ENCODE peak calls at places on chromosomes 6 and 20, in four cellular contexts. P, D, M and B are unnamed samples.

GRCh38 chr20:59177266-59178250 is 13.9 kb downstream of the ZNF831 start:
- DNase-seq in P (no peak), D (no peak), M (no peak), B (no peak)

GRCh38 chr20:62795023-62795761 is 1.1 kb upstream of the MRGBP start:
- DNase-seq in P (peak), D (no peak), M (peak), B (peak)

GRCh38 chr6:139881251-139881650 is 506.8 kb upstream of the CITED2 start:
- DNase-seq in P (no peak), D (no peak), M (no peak), B (no peak)

GRCh38 chr6:26538936-26539615 is 910 bp downstream of the HMGN4 start:
- DNase-seq in P (no peak), D (no peak), M (no peak), B (no peak)

GRCh38 chr20:50048420-50049166 is 64.4 kb downstream of the UBE2V1 start:
- DNase-seq in P (no peak), D (no peak), M (no peak), B (no peak)

GRCh38 chr6:150830409-150831165 is 34.9 kb upstream of the MTHFD1L start:
- DNase-seq in P (no peak), D (no peak), M (no peak), B (no peak)

GRCh38 chr6:15526129-15526764 is 136.6 kb downstream of the DTNBP1 start:
- DNase-seq in P (no peak), D (peak), M (peak), B (no peak)

GRCh38 chr6:4682431-4683159 is 93.6 kb upstream of the CDYL start:
- DNase-seq in P (no peak), D (no peak), M (no peak), B (no peak)

GRCh38 chr20:35821807-35822242 is 50.0 kb downstream of the PHF20 start:
- DNase-seq in P (no peak), D (no peak), M (peak), B (no peak)

GRCh38 chr6:142322066-142322465 is 20.3 kb downstream of the ADGRG6 start:
- DNase-seq in P (no peak), D (no peak), M (no peak), B (no peak)

GRCh38 chr6:135522975-135523692 is 25.6 kb upstream of the AHI1 start:
- DNase-seq in P (no peak), D (no peak), M (peak), B (no peak)

GRCh38 chr6:13355969-13356368 is 27.6 kb upstream of the TBC1D7 start:
- DNase-seq in P (no peak), D (peak), M (no peak), B (no peak)

GRCh38 chr6:88165087-88165876 is 865 bp downstream of the CNR1 start:
- DNase-seq in P (no peak), D (no peak), M (no peak), B (no peak)

GRCh38 chr6:158327216-158327615 is 15.0 kb downstream of the TULP4 start:
- DNase-seq in P (no peak), D (no peak), M (no peak), B (no peak)

GRCh38 chr6:149851461-149851860 is 12.7 kb downstream of the LRP11 start:
- DNase-seq in P (no peak), D (no peak), M (no peak), B (no peak)

GRCh38 chr20:13317439-13317838 is 96.4 kb downstream of the ISM1 start:
- DNase-seq in P (no peak), D (no peak), M (no peak), B (no peak)

GRCh38 chr20:13313201-13313600 is 92.1 kb downstream of the ISM1 start:
- DNase-seq in P (no peak), D (no peak), M (no peak), B (no peak)

GRCh38 chr20:13307562-13308163 is 86.6 kb downstream of the ISM1 start:
- DNase-seq in P (no peak), D (no peak), M (peak), B (no peak)

GRCh38 chr20:13312300-13312699 is 91.2 kb downstream of the ISM1 start:
- DNase-seq in P (no peak), D (no peak), M (no peak), B (no peak)
- TF ChIP-seq FOXM1 in P (no peak), D (no peak), M (no peak), B (no peak)

DNA sequence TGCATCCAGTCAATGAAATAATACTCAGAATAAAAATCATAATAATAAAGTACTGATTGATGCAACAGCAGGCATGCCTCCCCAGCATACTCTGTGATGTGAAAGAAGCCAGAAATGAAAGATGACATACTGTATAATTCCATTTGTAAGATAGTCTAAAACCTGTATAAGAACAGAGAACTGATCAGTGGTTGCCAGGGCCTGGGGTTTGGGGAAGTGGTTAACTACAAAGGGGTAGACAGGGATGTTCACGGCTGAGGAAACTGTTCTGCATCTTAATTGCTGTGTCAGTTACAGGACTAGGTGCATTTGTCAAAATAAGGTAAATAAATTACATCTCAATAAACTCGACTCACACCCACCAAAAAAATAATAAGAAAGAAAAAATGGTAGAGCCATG is 81.3 kb upstream of the BMP2 start:
- DNase-seq in P (no peak), D (no peak), M (no peak), B (no peak)
- TF ChIP-seq SP1 in P (no peak), D (no peak), M (no peak), B (no peak)

GRCh38 chr6:36076178-36077088 is 48.8 kb downstream of the MAPK14 start:
- DNase-seq in P (peak), D (no peak), M (no peak), B (no peak)

GRCh38 chr6:36075656-36076055 is 48.0 kb downstream of the MAPK14 start:
- DNase-seq in P (peak), D (no peak), M (peak), B (peak)

GRCh38 chr6:36079596-36079995 is 50.7 kb upstream of the MAPK13 start:
- DNase-seq in P (no peak), D (no peak), M (no peak), B (no peak)

GRCh38 chr6:36082318-36082717 is 48.0 kb upstream of the MAPK13 start:
- DNase-seq in P (no peak), D (no peak), M (no peak), B (no peak)

GRCh38 chr6:36078159-36078558 is 50.6 kb downstream of the MAPK14 start:
- DNase-seq in P (no peak), D (no peak), M (no peak), B (no peak)
- TF ChIP-seq FOXM1 in P (no peak), D (no peak), M (no peak), B (no peak)

DNA sequence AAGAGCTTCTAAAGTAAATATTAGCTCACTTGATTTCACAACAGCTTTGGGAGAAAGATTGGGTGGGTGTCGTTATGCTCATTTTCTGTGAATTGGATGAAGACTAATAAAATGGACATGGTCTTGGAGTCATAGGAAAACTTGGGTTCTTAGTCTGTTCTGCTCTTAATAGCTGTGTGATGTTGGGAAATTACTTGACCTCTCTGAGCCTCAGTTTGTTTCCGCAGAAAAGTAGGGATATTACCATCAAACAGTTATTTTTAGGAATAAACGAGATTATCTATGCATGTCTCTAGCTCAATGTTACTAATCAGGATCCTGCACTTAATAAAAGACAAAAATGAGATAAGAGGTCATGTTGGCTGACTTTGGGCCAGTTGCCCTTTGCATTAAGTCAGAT is 291.3 kb downstream of the PHF3 start:
- DNase-seq in P (no peak), D (no peak), M (peak), B (no peak)
- TF ChIP-seq SP1 in P (no peak), D (no peak), M (no peak), B (no peak)

DNA sequence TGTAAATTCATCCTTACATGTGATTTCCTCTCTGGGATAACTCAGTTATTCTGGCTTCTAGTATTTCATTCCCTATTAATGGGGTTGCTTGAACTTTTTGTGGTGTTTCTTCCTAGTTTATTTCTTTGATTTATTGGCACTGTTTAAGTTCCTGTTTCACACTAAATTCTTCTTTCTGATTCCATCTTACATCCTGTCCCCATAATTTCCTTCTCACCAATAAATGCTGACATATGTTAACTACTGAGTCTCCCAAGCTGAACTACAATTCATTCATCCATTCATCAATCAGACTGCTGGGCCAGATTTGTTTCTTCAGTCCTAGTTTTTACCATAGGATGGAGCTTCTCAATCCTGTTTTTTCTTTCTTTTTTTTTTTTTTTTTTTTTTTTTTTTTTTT is 450.9 kb downstream of the QKI start:
- DNase-seq in P (no peak), D (no peak), M (no peak), B (no peak)
- TF ChIP-seq FOXM1 in P (no peak), D (no peak), M (no peak), B (no peak)

DNA sequence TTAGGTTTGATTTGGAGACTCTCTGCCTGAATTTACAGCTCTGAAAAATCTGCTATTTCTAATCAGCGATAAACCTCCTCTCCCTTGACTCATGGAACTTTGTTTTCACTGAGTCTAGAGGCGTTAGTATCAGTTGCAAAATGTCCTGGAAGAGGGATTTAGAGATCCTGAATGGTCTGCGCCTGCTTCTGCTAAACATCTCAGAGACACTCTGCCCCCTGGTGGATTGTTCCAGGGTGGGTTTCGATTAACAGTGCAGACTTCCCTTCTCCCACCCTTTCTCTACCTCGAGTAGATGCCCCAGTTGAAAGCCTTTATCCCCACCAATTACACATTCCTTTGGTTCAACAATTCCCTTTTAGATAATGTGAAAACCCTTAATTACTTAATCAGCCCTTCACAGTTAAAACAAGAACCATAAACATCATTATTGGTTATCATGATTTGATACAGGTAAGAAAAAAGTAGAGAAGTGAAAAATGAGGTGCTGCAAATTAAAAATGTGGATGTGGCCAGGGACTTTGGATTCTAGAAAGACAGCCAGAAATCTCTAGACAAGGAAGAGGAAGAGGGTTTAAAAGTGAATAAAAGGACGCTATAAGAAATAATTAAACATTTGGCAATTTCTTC is 5.5 kb downstream of the HTR1B start:
- DNase-seq in P (peak), D (no peak), M (peak), B (peak)
- TF ChIP-seq SP1 in P (no peak), D (no peak), M (no peak), B (no peak)

DNA sequence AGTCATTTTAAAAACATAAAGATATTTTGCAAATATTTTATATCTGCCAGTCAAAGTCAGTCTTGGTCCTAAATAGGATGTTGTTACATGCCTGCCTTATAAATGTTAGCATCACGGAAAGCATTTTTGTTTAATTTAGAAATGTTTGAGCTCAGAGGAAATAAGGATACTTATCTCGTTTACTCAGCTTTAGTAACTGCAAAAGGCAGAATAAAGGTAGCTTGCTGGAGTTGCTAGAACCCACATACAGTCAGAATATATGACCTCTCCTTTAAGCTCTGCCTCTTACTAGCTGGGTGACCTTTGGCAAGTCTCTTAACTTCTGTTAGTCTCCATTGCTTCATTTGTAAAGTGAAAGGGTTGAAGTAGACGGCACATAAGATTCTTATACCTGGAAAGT is 867.3 kb downstream of the KIF16B start:
- DNase-seq in P (no peak), D (no peak), M (no peak), B (no peak)
- TF ChIP-seq FOXM1 in P (no peak), D (no peak), M (no peak), B (no peak)

DNA sequence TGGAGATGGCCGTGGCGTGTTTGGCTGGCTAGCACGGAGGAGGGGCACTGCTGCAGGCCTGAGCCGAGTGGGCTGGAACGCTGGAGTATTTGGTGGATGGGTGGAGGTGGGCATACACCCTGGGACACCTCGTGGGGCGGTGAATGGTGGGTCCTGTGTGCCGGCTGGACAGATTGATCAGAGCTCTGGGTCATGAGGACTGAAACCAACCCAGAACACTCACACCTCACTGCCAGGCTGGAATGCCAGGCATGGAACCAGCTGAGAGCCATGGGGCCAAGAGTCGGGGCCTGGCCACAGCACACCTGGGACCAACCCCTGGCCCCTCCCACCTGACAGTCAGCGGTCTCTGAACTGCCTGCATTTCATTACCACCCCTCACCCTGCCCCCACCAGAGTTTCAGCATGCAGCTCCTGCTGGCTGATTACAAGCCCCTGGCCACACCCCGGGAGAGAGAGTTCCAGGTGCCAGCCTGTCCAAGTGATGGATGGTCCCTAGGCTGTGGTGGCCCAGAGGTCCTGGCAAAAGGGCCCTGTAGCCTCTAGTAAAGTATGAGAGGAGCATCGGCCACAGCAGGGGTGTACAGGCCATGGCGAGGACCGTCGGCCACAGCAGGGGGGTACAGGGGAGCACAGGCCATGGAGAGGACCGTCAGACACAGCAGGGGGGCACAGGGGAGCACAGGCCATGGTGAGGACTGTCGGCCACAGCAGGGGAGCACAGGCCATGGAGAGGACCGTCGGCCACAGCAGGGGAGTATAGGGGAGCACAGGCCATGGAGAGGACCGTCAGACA is 3.3 kb downstream of the NPBWR2 start:
- DNase-seq in P (no peak), D (no peak), M (no peak), B (no peak)
- TF ChIP-seq SP1 in P (no peak), D (no peak), M (no peak), B (no peak)